ENCODE peak calls at places on chromosomes 3 and 15, in eight cellular contexts. L, K, Q, G, W, E, S and H are unnamed samples. For H3K4me1, the result is how much of the 10 kb centered on the place peaks cover.

GRCh38 chr3:149299938-149300791 is 33.3 kb downstream of the TM4SF18 start:
- DNase-seq in Q (no peak), E (peak), W (no peak), K (no peak), S (no peak), L (no peak), G (no peak), H (no peak)

GRCh38 chr15:59594493-59594942 is 17.1 kb upstream of the GCNT3 start:
- DNase-seq in E (no peak), L (no peak), Q (no peak), G (no peak), S (no peak), W (no peak), K (no peak), H (no peak)

GRCh38 chr3:56869157-56869889 is 67.6 kb upstream of the ARHGEF3 start:
- DNase-seq in E (no peak), L (no peak), G (no peak), W (no peak), K (no peak), S (no peak), Q (no peak), H (no peak)

GRCh38 chr3:87006844-87007439 is 16.0 kb upstream of the VGLL3 start:
- DNase-seq in G (no peak), W (no peak), Q (no peak), E (peak), S (no peak), L (no peak), K (no peak), H (no peak)

GRCh38 chr3:10515884-10516495 is 10.6 kb upstream of the ATP2B2 start:
- DNase-seq in L (peak), Q (no peak), K (no peak), S (no peak), G (no peak), W (no peak), E (peak), H (no peak)

GRCh38 chr3:48561045-48561736 is 2.4 kb downstream of the UCN2 start:
- DNase-seq in W (peak), E (peak), Q (peak), S (peak), G (no peak), K (peak), L (peak), H (peak)

GRCh38 chr3:84989102-84989501 is 30.3 kb downstream of the CADM2 start:
- DNase-seq in W (no peak), G (no peak), K (no peak), S (no peak), Q (no peak), L (no peak), E (no peak), H (no peak)

GRCh38 chr3:73733796-73734195 is 109.1 kb upstream of the PDZRN3 start:
- DNase-seq in S (no peak), L (no peak), Q (no peak), W (no peak), G (no peak), K (no peak), E (no peak), H (no peak)

GRCh38 chr3:52108302-52109232 is 45.7 kb downstream of the POC1A start:
- DNase-seq in L (peak), E (peak), S (peak), K (no peak), Q (peak), G (no peak), W (peak), H (no peak)

GRCh38 chr3:62940763-62941632 is 65.8 kb upstream of the CADPS start:
- DNase-seq in E (peak), S (no peak), Q (no peak), L (no peak), G (no peak), K (no peak), W (no peak), H (no peak)

GRCh38 chr15:67548862-67549651 is 6.6 kb downstream of the MAP2K5 start:
- DNase-seq in G (no peak), S (peak), K (peak), W (no peak), L (peak), Q (peak), E (peak), H (peak)

GRCh38 chr15:29676961-29677402 is 145.3 kb downstream of the TJP1 start:
- DNase-seq in S (peak), E (no peak), Q (no peak), L (no peak), K (no peak), W (no peak), G (no peak), H (no peak)

GRCh38 chr3:43790060-43790459 is 99.3 kb downstream of the ABHD5 start:
- DNase-seq in S (no peak), K (no peak), Q (no peak), G (no peak), W (no peak), L (no peak), E (no peak), H (no peak)

GRCh38 chr15:48582472-48583235 is 62.9 kb downstream of the FBN1 start:
- DNase-seq in K (no peak), S (no peak), Q (no peak), L (no peak), W (peak), G (no peak), E (no peak), H (no peak)

GRCh38 chr3:52245322-52246263 is at the start of gene PPM1M:
- DNase-seq in S (peak), W (peak), Q (peak), G (no peak), L (peak), K (no peak), E (peak), H (no peak)

GRCh38 chr3:24682141-24682547 is 187.5 kb upstream of the THRB start:
- DNase-seq in Q (no peak), L (no peak), K (no peak), E (no peak), S (no peak), G (no peak), W (no peak), H (no peak)

GRCh38 chr15:57549935-57550334 is 41.8 kb upstream of the MYZAP start:
- DNase-seq in Q (peak), G (no peak), L (no peak), S (no peak), E (no peak), W (no peak), K (no peak), H (no peak)
- H3K4me1 ChIP-seq in Q (half or more), G (under half), L (under half), S (under half), E (under half), W (under half), K (under half), H (under half)

GRCh38 chr15:55118341-55118740 is 78.4 kb downstream of the RSL24D1 start:
- DNase-seq in L (no peak), K (no peak), Q (no peak), W (no peak), E (no peak), S (no peak), G (no peak), H (no peak)
- H3K4me1 ChIP-seq in L (under half), K (under half), Q (under half), W (under half), E (under half), S (under half), G (under half), H (under half)

DNA sequence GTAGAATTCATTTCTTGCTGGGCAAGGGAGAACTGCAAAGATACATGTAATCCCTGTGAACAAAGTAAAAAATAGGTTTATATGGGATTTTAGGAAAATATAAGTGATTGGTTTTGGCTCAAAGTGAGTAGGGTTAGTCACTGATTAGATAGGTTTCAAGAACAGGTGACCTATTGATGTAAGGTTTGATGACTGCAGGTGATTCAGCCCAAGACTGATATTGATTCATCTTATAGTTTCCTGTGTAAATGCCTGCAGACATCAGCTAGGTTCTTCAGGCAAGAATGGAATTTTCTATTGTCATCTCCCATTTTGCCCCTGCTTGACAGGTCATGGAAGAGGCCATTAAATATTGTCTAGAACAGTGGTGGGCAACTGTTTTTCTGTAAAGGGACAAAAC is 23.9 kb upstream of the ARID3B start:
- DNase-seq in K (no peak), W (no peak), S (no peak), G (no peak), E (no peak), L (no peak), Q (no peak), H (no peak)
- H3K4me1 ChIP-seq in K (under half), W (under half), S (under half), G (under half), E (under half), L (under half), Q (under half), H (under half)

DNA sequence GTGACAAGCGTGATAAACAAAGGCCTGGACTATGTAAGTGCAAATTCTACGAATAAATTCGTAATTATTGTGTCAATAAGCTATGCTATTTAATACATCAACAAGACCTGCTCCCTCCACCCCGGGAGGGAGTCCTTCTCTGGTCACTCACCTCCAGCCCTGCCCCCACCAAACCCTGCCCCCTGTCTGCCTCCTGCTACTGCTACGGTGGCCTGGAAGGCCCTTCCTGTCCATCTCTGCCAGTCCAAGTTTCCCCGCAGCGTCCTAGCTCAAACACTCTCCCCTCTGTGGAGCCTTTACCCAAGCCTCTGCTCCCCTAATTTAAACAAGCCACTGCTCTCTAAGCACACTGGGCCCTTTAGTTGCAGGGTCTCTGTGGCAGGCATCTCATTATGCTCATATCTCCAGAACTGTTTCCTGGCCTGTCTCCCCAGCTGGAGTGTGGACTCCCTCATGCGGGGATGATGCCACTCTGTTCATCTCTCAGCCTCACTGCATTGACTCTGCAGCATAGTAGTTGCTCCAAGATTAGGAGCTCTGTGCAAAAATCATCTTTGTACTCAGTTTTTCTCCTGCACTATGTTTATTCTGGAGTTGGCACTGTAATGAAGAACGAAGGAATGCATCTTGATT is 241.2 kb downstream of the NTRK3 start:
- DNase-seq in E (peak), K (no peak), Q (peak), W (peak), L (no peak), G (no peak), S (no peak), H (no peak)
- H3K4me1 ChIP-seq in E (under half), K (under half), Q (under half), W (under half), L (under half), G (under half), S (under half), H (under half)

GRCh38 chr3:109772520-109772919 is 435.2 kb upstream of the DPPA4 start:
- DNase-seq in Q (no peak), E (no peak), L (no peak), W (no peak), K (no peak), G (no peak), S (no peak), H (no peak)
- H3K4me1 ChIP-seq in Q (under half), E (under half), L (under half), W (under half), K (under half), G (under half), S (under half), H (under half)

GRCh38 chr3:66385066-66385465 is 115.8 kb downstream of the LRIG1 start:
- DNase-seq in G (no peak), L (no peak), S (no peak), W (no peak), E (no peak), K (no peak), Q (no peak), H (no peak)
- H3K4me1 ChIP-seq in G (under half), L (under half), S (under half), W (under half), E (under half), K (under half), Q (under half), H (under half)

GRCh38 chr3:124119056-124119721 is 127.3 kb upstream of the ROPN1 start:
- DNase-seq in K (no peak), G (no peak), S (peak), W (no peak), Q (no peak), E (no peak), L (no peak), H (no peak)
- H3K4me1 ChIP-seq in K (under half), G (under half), S (under half), W (under half), Q (under half), E (under half), L (under half), H (under half)

GRCh38 chr15:85415779-85416178 is 35.4 kb downstream of the AKAP13 start:
- DNase-seq in K (no peak), S (no peak), L (no peak), W (no peak), Q (no peak), E (no peak), G (no peak), H (no peak)

GRCh38 chr15:85414991-85415390 is 34.6 kb downstream of the AKAP13 start:
- DNase-seq in L (no peak), Q (no peak), E (no peak), G (no peak), W (no peak), S (no peak), K (no peak), H (no peak)

GRCh38 chr15:85414495-85414894 is 34.1 kb downstream of the AKAP13 start:
- DNase-seq in G (no peak), E (no peak), L (no peak), S (no peak), W (no peak), K (no peak), Q (no peak), H (no peak)

GRCh38 chr15:85419200-85419599 is 38.8 kb downstream of the AKAP13 start:
- DNase-seq in L (no peak), W (no peak), K (no peak), E (no peak), S (no peak), G (no peak), Q (no peak), H (no peak)

DNA sequence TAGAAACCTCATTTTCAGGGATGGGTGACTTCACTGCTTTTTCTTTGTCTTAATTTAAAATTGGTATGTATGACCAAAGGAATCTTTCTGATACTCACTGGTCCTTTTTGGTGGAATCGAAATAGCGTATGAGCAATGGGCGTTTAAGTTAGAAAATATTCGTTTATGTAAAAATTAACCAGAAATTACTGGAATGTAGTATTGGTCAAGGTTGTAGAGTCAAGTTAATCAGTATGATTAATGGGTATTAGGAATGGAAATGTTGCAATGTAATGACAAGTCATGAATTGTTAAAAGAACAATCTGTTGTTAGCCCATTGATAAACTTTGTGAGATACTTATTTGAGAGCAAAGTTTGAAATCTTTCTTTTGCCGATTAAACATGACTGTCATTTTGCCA is 36.9 kb downstream of the AKAP13 start:
- DNase-seq in G (no peak), L (no peak), S (no peak), Q (no peak), K (no peak), E (no peak), W (no peak), H (no peak)
- H3K4me1 ChIP-seq in G (under half), L (under half), S (under half), Q (half or more), K (half or more), E (under half), W (under half), H (under half)

DNA sequence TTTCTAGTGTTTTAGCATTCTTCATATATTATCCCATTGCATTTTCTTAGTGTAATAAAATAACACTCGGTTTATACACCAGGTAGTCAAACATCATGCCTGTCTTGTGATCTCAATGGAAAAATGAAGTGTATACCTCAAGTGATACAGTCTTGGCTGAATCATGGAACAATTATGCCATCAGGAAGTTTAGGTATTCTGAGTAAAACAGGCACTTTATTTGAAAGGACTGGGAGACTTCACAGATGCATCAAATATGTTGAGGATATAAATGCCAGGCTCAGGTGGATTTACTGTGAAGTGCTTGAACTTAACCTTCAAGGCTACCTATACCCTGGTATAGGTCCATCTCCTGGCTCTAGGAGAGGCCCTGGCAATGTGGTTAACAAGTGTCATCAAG is 8.5 kb downstream of the TGFBR2 start:
- DNase-seq in G (no peak), L (no peak), W (no peak), Q (no peak), E (no peak), S (no peak), K (no peak), H (no peak)
- H3K4me1 ChIP-seq in G (half or more), L (half or more), W (under half), Q (half or more), E (under half), S (half or more), K (half or more), H (under half)

GRCh38 chr15:74203914-74204431 is 1.4 kb upstream of the STRA6 start:
- DNase-seq in G (no peak), L (no peak), Q (no peak), W (peak), S (peak), K (no peak), E (peak), H (no peak)
- H3K4me1 ChIP-seq in G (under half), L (under half), Q (under half), W (under half), S (half or more), K (under half), E (under half), H (under half)